ENCODE peak calls at places on chromosomes 11 and 22, in eight cellular contexts. G is keratinocyte, L is A673, M is right atrium auricular region, R is H9, W is left ventricle myocardium inferior, A is mammary epithelial cell, I is upper lobe of left lung. V is an unnamed sample.
A peak's percentile ranks its signal among the peaks of the same experiment; 100 is the strongest.

GRCh38 chr22:39296535-39296934 is 22.9 kb downstream of the RPL3 start:
- DNase-seq in L (no peak), I (no peak), R (no peak), G (no peak), M (no peak), A (no peak), W (no peak), V (no peak)

GRCh38 chr11:72625746-72626636 is 48.2 kb downstream of the PDE2A start:
- DNase-seq in L (no peak), A (no peak), R (no peak), I (peak; percentile 87), G (no peak), M (no peak), W (peak; percentile 75), V (no peak)

GRCh38 chr11:71977743-71978418 is 20.8 kb upstream of the IL18BP start:
- DNase-seq in G (no peak), M (no peak), I (no peak), R (no peak), W (no peak), A (peak; percentile 33), L (peak; percentile 74), V (no peak)

GRCh38 chr11:65316979-65317786 is 2.5 kb downstream of the CDC42EP2 start:
- DNase-seq in W (peak; percentile 85), M (peak; percentile 81), A (peak; percentile 79), I (no peak), G (peak; percentile 63), L (peak; percentile 43), R (peak; percentile 81), V (peak; percentile 37)

GRCh38 chr11:98952110-98952509 is 68.6 kb upstream of the CNTN5 start:
- DNase-seq in M (no peak), I (no peak), L (no peak), R (no peak), G (no peak), A (no peak), W (no peak), V (no peak)

GRCh38 chr22:29081499-29082236 is 8.8 kb downstream of the KREMEN1 start:
- DNase-seq in W (no peak), M (no peak), G (no peak), I (no peak), R (no peak), A (no peak), L (no peak), V (no peak)

GRCh38 chr11:62671272-62671603 is 235 bp upstream of the UQCC3 start:
- DNase-seq in A (no peak), I (no peak), G (no peak), W (no peak), R (no peak), M (no peak), L (no peak), V (no peak)

GRCh38 chr11:115153135-115153534 is 351.1 kb downstream of the CADM1 start:
- DNase-seq in I (no peak), W (no peak), R (no peak), M (no peak), G (peak; percentile 48), L (no peak), A (peak; percentile 42), V (peak; percentile 5)

GRCh38 chr11:85685820-85686459 is at the start of gene CCDC89:
- DNase-seq in I (no peak), G (peak; percentile 32), R (no peak), W (peak; percentile 77), L (peak; percentile 79), A (no peak), M (peak; percentile 88), V (no peak)

GRCh38 chr22:38696606-38697005 is 4.1 kb downstream of the JOSD1 start:
- DNase-seq in G (peak; percentile 83), I (no peak), M (peak; percentile 71), L (no peak), A (peak; percentile 88), W (no peak), R (no peak), V (peak; percentile 78)

GRCh38 chr11:130904380-130904779 is 11.9 kb downstream of the SNX19 start:
- DNase-seq in W (no peak), G (no peak), A (no peak), L (peak; percentile 22), M (no peak), R (no peak), I (no peak), V (no peak)

GRCh38 chr11:118239509-118239908 is 12.7 kb downstream of the MPZL3 start:
- DNase-seq in R (no peak), A (no peak), W (no peak), M (no peak), G (no peak), I (no peak), L (no peak), V (no peak)

GRCh38 chr11:31947051-31947450 is 135.9 kb upstream of the PAX6 start:
- DNase-seq in W (no peak), R (no peak), M (no peak), G (no peak), L (no peak), I (no peak), A (no peak), V (no peak)

GRCh38 chr22:22554324-22555284 is 4.5 kb downstream of the PRAME start:
- DNase-seq in I (no peak), R (no peak), L (no peak), M (no peak), G (no peak), W (no peak), A (no peak), V (no peak)

GRCh38 chr11:1031121-1031899 is 5.2 kb downstream of the MUC6 start:
- DNase-seq in A (no peak), G (no peak), W (no peak), M (no peak), L (no peak), I (peak; percentile 77), R (no peak), V (no peak)

GRCh38 chr11:45483361-45483760 is 182.1 kb downstream of the CHST1 start:
- DNase-seq in W (no peak), L (no peak), I (no peak), R (no peak), G (no peak), M (no peak), A (no peak), V (no peak)

GRCh38 chr11:62025429-62026105 is 58.1 kb upstream of the FTH1 start:
- DNase-seq in A (peak; percentile 98), L (peak; percentile 67), M (peak; percentile 94), W (peak; percentile 48), G (peak; percentile 73), R (no peak), I (no peak), V (peak; percentile 96)

GRCh38 chr11:762421-763072 is 14.7 kb downstream of the GATD1 start:
- DNase-seq in I (no peak), R (peak; percentile 70), M (no peak), A (peak; percentile 87), W (no peak), G (peak; percentile 57), L (peak; percentile 70), V (peak; percentile 49)

DNA sequence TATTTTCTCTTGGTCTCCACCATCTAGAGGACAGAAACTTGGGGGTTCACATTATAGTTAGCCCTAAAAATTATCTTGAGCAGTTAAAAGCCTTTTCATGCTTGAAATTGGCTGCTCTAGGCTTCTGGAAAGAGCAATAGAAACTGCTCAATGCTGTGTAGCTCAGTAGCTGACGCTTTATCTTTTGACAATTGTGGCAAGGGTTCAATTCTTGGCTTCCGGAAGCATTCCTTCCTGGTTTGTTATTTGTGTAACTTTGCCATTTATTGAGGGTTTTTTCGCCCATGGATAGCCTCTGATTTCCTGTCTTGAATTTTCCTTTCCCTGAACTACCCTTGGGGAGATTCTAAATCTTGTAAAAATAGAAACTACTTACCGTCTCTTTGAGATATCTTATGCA is 10.3 kb upstream of the OR56A1 start:
- DNase-seq in L (no peak), R (no peak), I (no peak), G (no peak), A (no peak), M (no peak), W (no peak), V (no peak)
- H3K27ac ChIP-seq in L (no peak overlapping the region), R (no peak overlapping the region), I (no peak overlapping the region), G (no peak overlapping the region), A (no peak overlapping the region), M (no peak overlapping the region), W (peak overlapping the region; percentile 9), V (no peak overlapping the region)

GRCh38 chr22:50199836-50200332 is 927 bp upstream of the SELENOO start:
- DNase-seq in W (no peak), M (no peak), L (peak; percentile 32), R (peak; percentile 82), G (no peak), A (no peak), I (peak; percentile 82), V (no peak)
- H3K27ac ChIP-seq in W (peak overlapping the region; percentile 90), M (peak overlapping the region; percentile 79), L (peak overlapping the region; percentile 82), R (no peak overlapping the region), G (peak overlapping the region; percentile 20), A (no peak overlapping the region), I (peak overlapping the region; percentile 85), V (peak overlapping the region; percentile 45)

GRCh38 chr22:19639610-19640135 is 74.6 kb upstream of the SEPTIN5 start:
- DNase-seq in L (no peak), R (peak; percentile 26), I (no peak), G (no peak), A (no peak), W (no peak), M (no peak), V (no peak)

GRCh38 chr22:19635644-19636043 is 78.7 kb upstream of the SEPTIN5 start:
- DNase-seq in I (no peak), W (no peak), L (no peak), R (no peak), A (no peak), G (no peak), M (no peak), V (no peak)

GRCh38 chr22:19636696-19637355 is 77.5 kb upstream of the SEPTIN5 start:
- DNase-seq in I (no peak), A (no peak), R (peak; percentile 21), L (no peak), G (no peak), W (no peak), M (no peak), V (no peak)

GRCh38 chr22:19638282-19639015 is 75.9 kb upstream of the SEPTIN5 start:
- DNase-seq in I (no peak), A (no peak), R (peak; percentile 16), M (no peak), W (no peak), L (no peak), G (no peak), V (no peak)

GRCh38 chr22:19637405-19638281 is 76.7 kb upstream of the SEPTIN5 start:
- DNase-seq in W (no peak), I (no peak), R (peak; percentile 15), M (no peak), G (no peak), A (no peak), L (no peak), V (no peak)
- H3K27ac ChIP-seq in W (no peak overlapping the region), I (no peak overlapping the region), R (no peak overlapping the region), M (no peak overlapping the region), G (no peak overlapping the region), A (no peak overlapping the region), L (no peak overlapping the region), V (no peak overlapping the region)

DNA sequence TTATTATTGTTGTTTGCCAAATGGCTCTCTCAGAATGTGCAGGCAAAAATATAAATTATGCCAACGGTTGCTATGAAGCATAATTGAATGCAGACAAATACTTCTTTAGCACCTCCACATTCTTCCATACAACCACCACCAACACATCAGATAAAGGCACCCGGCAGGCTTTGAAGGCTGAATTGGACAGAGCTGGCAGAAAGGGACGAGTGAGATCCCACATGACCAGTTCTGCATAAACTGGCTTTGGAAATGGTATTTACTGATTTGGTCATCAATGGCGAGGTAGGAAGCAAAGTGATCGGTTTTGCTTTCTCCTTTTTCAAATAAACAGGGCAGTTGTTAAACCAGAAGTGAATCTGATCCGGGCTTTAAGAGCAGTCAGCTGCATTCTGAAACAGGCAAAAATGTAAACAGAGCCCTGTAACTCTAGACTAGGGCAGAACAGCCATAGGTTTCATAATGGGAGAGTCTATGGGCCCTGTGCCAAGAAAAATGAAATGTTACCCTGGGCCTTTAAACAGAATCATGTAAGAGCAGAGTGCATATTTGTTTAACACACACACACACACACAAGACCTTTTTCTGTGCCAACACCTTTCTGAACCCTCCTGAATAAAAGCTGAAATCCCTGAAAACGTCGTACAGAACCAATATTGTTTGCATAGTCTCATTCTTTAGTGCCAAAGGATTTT is 97.7 kb downstream of the MPPED2 start:
- DNase-seq in M (no peak), G (no peak), I (no peak), R (no peak), W (no peak), A (peak; percentile 6), L (peak; percentile 35), V (peak; percentile 24)
- H3K27ac ChIP-seq in M (peak overlapping the region; percentile 17), G (no peak overlapping the region), I (no peak overlapping the region), R (no peak overlapping the region), W (peak overlapping the region; percentile 12), A (no peak overlapping the region), L (no peak overlapping the region), V (no peak overlapping the region)

V was measured in epithelial cell of prostate.